ENCODE peak calls at places on chromosomes 13 and 19, in four cellular contexts. S is stimulated activated CD4-positive, alpha-beta T cell treated with anti-CD3 and anti-CD28 coated beads, Interleukin-1b, Interleukin-23, amount 100 ng/mL, for 1 hour; A is HFF-Myc; T is neural crest cell. Y is an unnamed sample.

GRCh38 chr19:4582112-4582553 is 22.6 kb upstream of the SEMA6B start:
- DNase-seq in S (no peak), A (no peak), T (no peak), Y (no peak)

GRCh38 chr13:100544866-100545683 is 43.5 kb downstream of the GGACT start:
- DNase-seq in S (no peak), T (no peak), A (no peak), Y (no peak)

GRCh38 chr19:2578391-2578826 is 102.5 kb downstream of the GADD45B start:
- DNase-seq in S (no peak), T (no peak), A (no peak), Y (peak; percentile 76)

GRCh38 chr13:69641773-69642172 is 465.9 kb upstream of the ATXN8OS start:
- DNase-seq in T (no peak), A (no peak), S (no peak), Y (no peak)

GRCh38 chr19:16175954-16176353 is 2.6 kb upstream of the CIB3 start:
- DNase-seq in T (no peak), A (no peak), S (no peak), Y (no peak)

GRCh38 chr13:37869756-37870488 is at the start of gene TRPC4:
- DNase-seq in T (peak; percentile 40), S (no peak), A (peak; percentile 22), Y (peak; percentile 75)

GRCh38 chr19:16227837-16228636 is 30.3 kb downstream of the AP1M1 start:
- DNase-seq in T (no peak), A (no peak), S (no peak), Y (peak; percentile 3)

GRCh38 chr19:16327911-16328823 is 3.5 kb downstream of the KLF2 start:
- DNase-seq in A (no peak), S (no peak), T (no peak), Y (peak; percentile 66)

GRCh38 chr19:6126335-6126974 is 9.0 kb upstream of the ACSBG2 start:
- DNase-seq in S (no peak), A (no peak), T (no peak), Y (peak; percentile 41)

GRCh38 chr13:61286148-61286745 is 129.4 kb downstream of the PCDH20 start:
- DNase-seq in T (no peak), A (no peak), S (no peak), Y (no peak)

GRCh38 chr13:93861818-93862217 is 617.7 kb downstream of the DCT start:
- DNase-seq in T (no peak), A (no peak), S (no peak), Y (peak; percentile 33)

GRCh38 chr13:36006347-36006746 is 124.8 kb downstream of the DCLK1 start:
- DNase-seq in S (no peak), A (no peak), T (no peak), Y (no peak)

GRCh38 chr19:1482361-1483066 is 3.5 kb upstream of the C19orf25 start:
- DNase-seq in S (no peak), A (no peak), T (no peak), Y (no peak)

GRCh38 chr19:17826508-17827056 is 5.3 kb upstream of the INSL3 start:
- DNase-seq in A (no peak), S (no peak), T (no peak), Y (no peak)

GRCh38 chr19:7333198-7334118 is 15.3 kb upstream of the ARHGEF18 start:
- DNase-seq in A (no peak), T (no peak), S (no peak), Y (no peak)

GRCh38 chr19:6765738-6766356 is 1.4 kb downstream of the SH2D3A start:
- DNase-seq in A (no peak), T (no peak), S (no peak), Y (no peak)

GRCh38 chr19:35154535-35155406 is at the start of gene FXYD5:
- DNase-seq in T (no peak), A (no peak), S (peak; percentile 62), Y (peak; percentile 87)

GRCh38 chr19:49632576-49632975 is 7.4 kb downstream of the RRAS start:
- DNase-seq in T (no peak), A (no peak), S (no peak), Y (no peak)

GRCh38 chr19:246551-246950 is 44.7 kb downstream of the PLPP2 start:
- DNase-seq in A (no peak), S (no peak), T (no peak), Y (no peak)

GRCh38 chr13:20492641-20493040 is 33.0 kb downstream of the CRYL1 start:
- DNase-seq in A (no peak), T (peak; percentile 35), S (peak; percentile 44), Y (peak; percentile 43)

Y was measured in AG20443.